ENCODE peak calls at places on chromosomes 13 and 19, in nine cellular contexts. B, I, A, M, G, X, Q, J and W are unnamed samples.

GRCh38 chr13:94558721-94559120 is 37.2 kb downstream of the TGDS start:
- DNase-seq in G (no peak), A (no peak), X (no peak), J (no peak), M (no peak), I (no peak), B (no peak), Q (no peak), W (peak; percentile 13)

GRCh38 chr13:33284916-33285315 is 639 bp downstream of the STARD13 start:
- DNase-seq in J (no peak), G (no peak), M (no peak), A (no peak), I (no peak), Q (no peak), X (no peak), B (no peak), W (no peak)

GRCh38 chr13:99982021-99982740 is 597 bp downstream of the ZIC2 start:
- DNase-seq in B (no peak), J (no peak), Q (no peak), M (no peak), X (no peak), I (no peak), A (no peak), G (no peak), W (peak; percentile 35)

GRCh38 chr13:99198630-99199029 is 2.0 kb upstream of the UBAC2 start:
- DNase-seq in J (no peak), G (no peak), Q (no peak), M (no peak), B (no peak), X (no peak), I (no peak), A (no peak), W (no peak)

GRCh38 chr13:24199016-24199415 is 38.5 kb downstream of the SPATA13 start:
- DNase-seq in M (peak; percentile 41), Q (no peak), A (no peak), G (no peak), J (no peak), B (no peak), I (no peak), X (no peak), W (no peak)

GRCh38 chr13:44867825-44868224 is 121.4 kb downstream of the NUFIP1 start:
- DNase-seq in G (no peak), J (no peak), M (no peak), I (no peak), X (peak; percentile 23), Q (no peak), A (no peak), B (no peak), W (no peak)

GRCh38 chr13:91778123-91778522 is 379.7 kb downstream of the GPC5 start:
- DNase-seq in B (no peak), X (no peak), M (no peak), G (no peak), A (no peak), J (no peak), Q (no peak), I (no peak), W (no peak)

GRCh38 chr19:33621065-33621785 is 528 bp upstream of the CHST8 start:
- DNase-seq in M (no peak), I (no peak), G (no peak), X (no peak), Q (no peak), J (no peak), B (no peak), A (no peak), W (no peak)

GRCh38 chr13:32264407-32264806 is 50.8 kb downstream of the ZAR1L start:
- DNase-seq in Q (no peak), X (peak; percentile 57), M (peak; percentile 27), A (no peak), I (peak; percentile 76), J (peak; percentile 42), B (no peak), G (peak; percentile 17), W (no peak)

GRCh38 chr19:56637976-56638555 is 4.9 kb upstream of the SMIM17 start:
- DNase-seq in X (peak; percentile 89), I (peak; percentile 85), M (no peak), G (peak; percentile 72), B (no peak), Q (peak; percentile 34), J (peak; percentile 30), A (no peak), W (peak; percentile 50)

GRCh38 chr13:50387124-50387581 is 371.9 kb downstream of the KCNRG start:
- DNase-seq in B (no peak), G (peak; percentile 57), A (no peak), J (peak; percentile 49), M (peak; percentile 50), I (peak; percentile 69), Q (no peak), X (no peak), W (no peak)

GRCh38 chr13:105721056-105721455 is 814.4 kb downstream of the EFNB2 start:
- DNase-seq in Q (no peak), G (no peak), B (no peak), X (no peak), J (no peak), A (no peak), I (no peak), M (no peak), W (no peak)

GRCh38 chr13:93233997-93234416 is 7.4 kb downstream of the GPC6 start:
- DNase-seq in A (no peak), M (no peak), Q (no peak), I (no peak), X (no peak), J (no peak), G (no peak), B (no peak), W (no peak)

GRCh38 chr19:42092350-42092749 is 16.4 kb downstream of the ZNF574 start:
- DNase-seq in Q (no peak), I (no peak), J (no peak), A (no peak), X (no peak), M (peak; percentile 65), B (no peak), G (peak; percentile 36), W (peak; percentile 26)

GRCh38 chr19:29290853-29291252 is 77.9 kb upstream of the UQCRFS1 start:
- DNase-seq in X (no peak), Q (no peak), J (no peak), I (no peak), G (no peak), M (no peak), A (no peak), B (no peak), W (no peak)

GRCh38 chr13:93398167-93398566 is 171.6 kb downstream of the GPC6 start:
- DNase-seq in I (no peak), A (no peak), G (no peak), J (no peak), B (no peak), Q (no peak), M (no peak), X (no peak), W (no peak)

GRCh38 chr19:29191005-29191404 is 21.9 kb downstream of the UQCRFS1 start:
- DNase-seq in X (no peak), A (no peak), G (no peak), J (no peak), I (no peak), Q (no peak), M (no peak), B (no peak), W (no peak)

GRCh38 chr19:1239796-1240737 is 1.5 kb upstream of the ATP5F1D start:
- DNase-seq in G (peak; percentile 83), A (no peak), M (peak; percentile 88), B (peak; percentile 100), Q (peak; percentile 100), J (peak; percentile 80), X (peak; percentile 88), I (peak; percentile 95), W (peak; percentile 95)
- TF ChIP-seq POLR2A in G (no peak), A (no peak), M (no peak), B (no peak), Q (no peak), J (peak; percentile 77), X (no peak), I (no peak), W (no peak)

GRCh38 chr13:78658630-78659449 is at the start of gene OBI1:
- DNase-seq in J (peak; percentile 89), M (peak; percentile 95), A (peak; percentile 40), I (peak; percentile 95), G (peak; percentile 91), X (peak; percentile 92), Q (peak; percentile 70), B (peak; percentile 70), W (peak; percentile 93)
- TF ChIP-seq POLR2A in J (peak; percentile 29), M (peak; percentile 69), A (peak; percentile 98), I (no peak), G (peak; percentile 79), X (peak; percentile 67), Q (peak; percentile 89), B (peak; percentile 95), W (peak; percentile 82)

DNA sequence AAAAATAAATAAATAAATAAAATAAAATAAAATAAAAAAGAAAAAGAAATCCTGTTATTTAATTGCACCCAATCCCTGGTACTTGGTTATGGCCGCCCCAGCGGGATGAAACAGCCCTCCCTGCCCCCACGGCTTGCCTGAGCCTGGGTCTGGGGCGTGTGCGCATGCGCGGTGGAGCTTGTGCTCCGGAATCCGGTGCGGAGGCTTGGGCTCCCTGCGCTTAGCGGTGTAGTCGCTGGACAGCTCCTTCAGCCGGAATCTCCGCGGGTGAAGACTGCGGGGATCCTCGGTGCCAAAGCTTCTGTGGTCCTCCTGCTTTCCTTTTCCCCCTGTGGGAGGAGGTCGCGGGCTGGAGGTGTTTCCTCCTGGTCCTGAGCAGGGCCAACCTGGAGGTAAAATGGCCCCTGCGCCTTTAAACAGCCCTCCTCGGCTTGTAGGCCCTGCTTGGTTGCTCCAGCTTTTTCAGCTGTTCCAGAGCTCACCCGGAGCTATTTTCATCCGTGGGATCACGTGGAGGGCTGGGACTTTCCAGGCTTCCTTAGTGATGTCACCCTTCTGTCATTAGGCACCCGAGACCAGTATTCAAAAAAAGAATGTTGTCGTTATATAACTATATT is at the start of gene PLA2G4C:
- DNase-seq in A (peak; percentile 48), I (peak; percentile 96), G (peak; percentile 91), J (peak; percentile 72), X (peak; percentile 94), B (peak; percentile 98), Q (peak; percentile 96), M (peak; percentile 89), W (peak; percentile 85)
- TF ChIP-seq POLR2A in A (peak; percentile 86), I (no peak), G (peak; percentile 86), J (no peak), X (peak; percentile 93), B (peak; percentile 62), Q (no peak), M (peak; percentile 26), W (peak; percentile 41)

GRCh38 chr19:18419195-18419698 is at the start of gene SSBP4:
- DNase-seq in Q (peak; percentile 88), B (peak; percentile 92), G (peak; percentile 76), J (peak; percentile 66), I (peak; percentile 88), X (peak; percentile 62), A (no peak), M (peak; percentile 75), W (peak; percentile 89)
- TF ChIP-seq POLR2A in Q (no peak), B (peak; percentile 9), G (no peak), J (peak; percentile 64), I (no peak), X (peak; percentile 51), A (no peak), M (no peak), W (no peak)